ENCODE peak calls at places on chromosomes 11 and 22, in seven cellular contexts. T, Q, V, L, X, E and C are unnamed samples.
A peak's percentile ranks its signal among the peaks of the same experiment; 100 is the strongest.

GRCh38 chr11:62708423-62709261 is 1.2 kb downstream of the GNG3 start:
- DNase-seq in T (no peak), Q (no peak), V (peak; percentile 44), L (no peak), X (peak; percentile 72), E (no peak), C (no peak)

GRCh38 chr11:20161923-20162322 is 1.6 kb upstream of the DBX1 start:
- DNase-seq in T (no peak), Q (no peak), V (no peak), L (no peak), X (no peak), E (no peak), C (no peak)

GRCh38 chr11:112227002-112227401 is 774 bp downstream of the PTS start:
- DNase-seq in T (no peak), Q (no peak), V (no peak), L (peak; percentile 48), X (no peak), E (no peak), C (peak; percentile 53)

GRCh38 chr11:1052133-1053011 is 15.9 kb upstream of the MUC6 start:
- DNase-seq in T (peak; percentile 7), Q (no peak), V (peak; percentile 7), L (no peak), X (peak; percentile 61), E (no peak), C (no peak)

GRCh38 chr11:46362146-46363030 is 15.1 kb downstream of the DGKZ start:
- DNase-seq in T (no peak), Q (no peak), V (no peak), L (no peak), X (no peak), E (no peak), C (no peak)

GRCh38 chr11:35932641-35933571 is 11.0 kb upstream of the LDLRAD3 start:
- DNase-seq in T (no peak), Q (no peak), V (no peak), L (peak; percentile 48), X (no peak), E (no peak), C (peak; percentile 20)

GRCh38 chr11:65787649-65788622 is 1.1 kb downstream of the OVOL1 start:
- DNase-seq in T (no peak), Q (no peak), V (no peak), L (no peak), X (no peak), E (no peak), C (no peak)

GRCh38 chr11:57340228-57340627 is 2.1 kb downstream of the P2RX3 start:
- DNase-seq in T (peak; percentile 92), Q (no peak), V (no peak), L (no peak), X (no peak), E (no peak), C (no peak)

GRCh38 chr11:84212467-84213390 is 926.6 kb upstream of the CCDC90B start:
- DNase-seq in T (no peak), Q (no peak), V (no peak), L (no peak), X (no peak), E (no peak), C (no peak)

GRCh38 chr22:22896601-22897000 is 9.0 kb downstream of the IGLL5 start:
- DNase-seq in T (no peak), Q (no peak), V (no peak), L (no peak), X (no peak), E (no peak), C (no peak)

GRCh38 chr11:4851033-4851432 is 2.0 kb upstream of the OR51S1 start:
- DNase-seq in T (no peak), Q (no peak), V (no peak), L (peak; percentile 47), X (no peak), E (no peak), C (no peak)

GRCh38 chr11:64571050-64571409 is 20.0 kb upstream of the SLC22A12 start:
- DNase-seq in T (no peak), Q (no peak), V (no peak), L (no peak), X (peak; percentile 42), E (no peak), C (no peak)

GRCh38 chr22:24964441-24964840 is 11.9 kb downstream of the KIAA1671 start:
- DNase-seq in T (no peak), Q (no peak), V (no peak), L (no peak), X (no peak), E (no peak), C (no peak)

GRCh38 chr11:12893787-12894672 is 115.1 kb upstream of the RASSF10 start:
- DNase-seq in T (peak; percentile 47), Q (peak; percentile 2), V (peak; percentile 42), L (peak; percentile 52), X (peak; percentile 75), E (peak; percentile 71), C (peak; percentile 83)

GRCh38 chr11:17552392-17553248 is 5.6 kb downstream of the OTOG start:
- DNase-seq in T (no peak), Q (no peak), V (no peak), L (peak; percentile 14), X (peak; percentile 39), E (no peak), C (no peak)
- H3K9me3 ChIP-seq in T (no peaks in the 10 kb centered on the region), Q (no peaks in the 10 kb centered on the region), V (no peaks in the 10 kb centered on the region), L (no peaks in the 10 kb centered on the region), X (no peaks in the 10 kb centered on the region), E (no peaks in the 10 kb centered on the region), C (no peaks in the 10 kb centered on the region)

GRCh38 chr11:75597636-75598035 is 35.6 kb downstream of the SERPINH1 start:
- DNase-seq in T (peak; percentile 74), Q (no peak), V (no peak), L (no peak), X (no peak), E (no peak), C (no peak)
- H3K4me3 ChIP-seq in T (no peak overlapping the region), Q (no peak overlapping the region), V (no peak overlapping the region), L (no peak overlapping the region), X (no peak overlapping the region), E (no peak overlapping the region), C (no peak overlapping the region)

DNA sequence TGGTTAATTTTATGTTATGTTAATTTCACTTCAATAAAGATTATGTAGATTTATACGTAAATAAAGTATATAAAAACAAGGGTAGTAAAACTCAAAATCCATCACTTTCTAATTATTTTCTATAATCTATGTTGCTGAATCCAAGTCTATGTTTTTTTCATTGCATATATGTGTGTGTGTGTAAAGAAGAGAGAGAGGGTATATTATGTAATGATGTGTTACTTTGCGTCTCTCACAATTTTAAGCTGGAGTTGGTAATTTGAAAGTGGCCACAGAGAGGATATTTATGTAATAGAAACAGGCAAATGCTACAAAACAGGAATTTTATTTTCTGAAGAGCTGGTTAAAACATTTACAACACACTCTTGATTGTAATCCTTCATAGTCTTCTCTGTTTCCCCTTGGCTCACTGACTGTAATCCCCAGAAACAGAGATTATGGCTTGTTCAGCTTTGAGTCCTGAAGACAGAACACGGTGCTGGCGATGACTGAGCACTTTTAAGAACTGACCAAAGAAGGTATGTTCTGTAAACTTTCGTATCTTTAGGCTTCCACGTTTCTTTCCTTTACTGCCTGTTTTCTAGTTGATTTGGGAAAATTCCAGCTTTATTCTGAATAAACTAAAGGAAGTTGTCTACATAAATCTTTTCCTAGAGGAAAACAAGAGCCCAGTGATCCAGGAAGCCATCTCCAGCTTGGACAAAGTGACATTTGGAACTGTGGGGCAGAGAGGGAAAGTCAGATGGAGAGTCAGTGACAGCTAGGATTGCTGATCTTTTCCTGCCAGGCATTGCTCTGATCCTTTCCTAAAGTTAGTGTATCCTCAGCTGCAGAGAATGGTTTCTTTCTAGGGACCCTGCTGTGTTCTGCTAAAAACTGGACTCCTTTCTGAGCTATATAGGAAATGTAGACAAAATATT is 43.5 kb downstream of the OR2AG2 start:
- DNase-seq in T (peak; percentile 22), Q (no peak), V (no peak), L (no peak), X (no peak), E (no peak), C (no peak)
- H3K36me3 ChIP-seq in T (no peaks in the 10 kb centered on the region), Q (peaks cover 18% of the 10 kb centered on the region), V (no peaks in the 10 kb centered on the region), L (no peaks in the 10 kb centered on the region), X (no peaks in the 10 kb centered on the region), E (no peaks in the 10 kb centered on the region), C (no peaks in the 10 kb centered on the region)

DNA sequence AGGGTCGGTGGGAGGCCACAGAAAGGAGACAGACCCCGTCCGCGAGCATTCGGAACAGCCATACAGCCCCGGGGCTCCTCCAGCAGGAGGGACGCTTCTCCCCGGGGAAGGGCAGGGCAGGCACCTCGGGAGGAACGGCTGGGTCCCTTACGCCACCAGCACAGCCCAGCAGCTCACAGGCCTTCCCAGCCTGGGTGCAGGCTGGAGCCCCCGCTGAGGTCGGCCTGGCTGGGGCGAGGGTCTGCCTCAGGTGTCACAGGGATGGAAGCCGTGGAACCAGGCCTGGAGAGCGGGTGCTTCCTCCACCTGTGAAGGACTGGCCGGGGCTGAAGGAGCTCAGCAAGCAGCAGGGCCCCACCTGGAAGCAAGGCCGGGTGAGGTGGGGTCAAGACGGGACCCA is 732.3 kb downstream of the BRD1 start:
- DNase-seq in T (no peak), Q (no peak), V (no peak), L (no peak), X (no peak), E (no peak), C (no peak)
- H3K9me3 ChIP-seq in T (no peaks in the 10 kb centered on the region), Q (no peaks in the 10 kb centered on the region), V (no peaks in the 10 kb centered on the region), L (peaks cover 54% of the 10 kb centered on the region), X (no peaks in the 10 kb centered on the region), E (no peaks in the 10 kb centered on the region), C (no peaks in the 10 kb centered on the region)

DNA sequence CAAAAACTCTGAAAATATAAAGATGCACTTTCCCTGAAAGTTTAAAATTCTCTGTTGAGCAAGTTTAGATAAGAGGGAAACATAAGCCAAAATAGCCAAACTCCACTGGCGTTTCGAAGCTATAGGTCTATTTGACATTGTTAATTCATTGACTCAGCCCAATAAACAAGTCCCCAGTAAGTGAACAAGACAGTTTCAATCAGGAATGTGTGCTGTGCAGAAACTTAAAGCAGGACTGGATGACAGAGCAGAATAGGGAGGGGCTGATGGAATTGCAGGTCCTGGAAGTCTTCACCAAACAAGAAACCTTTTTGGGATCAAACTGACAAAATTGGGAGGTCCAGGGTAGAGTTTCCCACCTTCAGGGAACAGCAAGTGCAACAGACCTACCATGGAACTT is 8.9 kb upstream of the KDM4E start:
- DNase-seq in T (no peak), Q (no peak), V (no peak), L (no peak), X (no peak), E (no peak), C (peak; percentile 1)
- H3K4me3 ChIP-seq in T (no peak overlapping the region), Q (no peak overlapping the region), V (no peak overlapping the region), L (no peak overlapping the region), X (no peak overlapping the region), E (no peak overlapping the region), C (no peak overlapping the region)

GRCh38 chr11:72710278-72710677 is 36.1 kb upstream of the PDE2A start:
- DNase-seq in T (no peak), Q (no peak), V (no peak), L (no peak), X (no peak), E (no peak), C (no peak)
- H3K36me3 ChIP-seq in T (peaks cover 9% of the 10 kb centered on the region), Q (peaks cover 55% of the 10 kb centered on the region), V (no peaks in the 10 kb centered on the region), L (peaks cover 64% of the 10 kb centered on the region), X (peaks cover 89% of the 10 kb centered on the region), E (peaks cover 67% of the 10 kb centered on the region), C (peaks cover 62% of the 10 kb centered on the region)

GRCh38 chr11:48354677-48355076 is 11.6 kb downstream of the OR4C5 start:
- DNase-seq in T (no peak), Q (no peak), V (no peak), L (no peak), X (no peak), E (no peak), C (no peak)
- H3K9me3 ChIP-seq in T (no peaks in the 10 kb centered on the region), Q (peaks cover 5% of the 10 kb centered on the region), V (no peaks in the 10 kb centered on the region), L (peaks cover 8% of the 10 kb centered on the region), X (no peaks in the 10 kb centered on the region), E (no peaks in the 10 kb centered on the region), C (no peaks in the 10 kb centered on the region)